ENCODE peak calls at places on chromosome 17, in nine cellular contexts. One of them, this sample, is unnamed.

GRCh38 chr17:29624586-29624985 is 1.9 kb upstream of the CORO6 start:
- DNase-seq in tibial nerve: no peak
- DNase-seq in HCT116: no peak
- DNase-seq in AG04449: no peak
- DNase-seq in tibial artery: no peak
- DNase-seq in adrenal gland: no peak
- DNase-seq in ovary: no peak
- DNase-seq in kidney epithelial cell: no peak
- DNase-seq in breast epithelium: no peak
- DNase-seq in this sample: no peak

GRCh38 chr17:66273391-66273722 is 29.1 kb upstream of the PRKCA start:
- DNase-seq in kidney epithelial cell: no peak
- DNase-seq in AG04449: no peak
- DNase-seq in breast epithelium: no peak
- DNase-seq in tibial artery: no peak
- DNase-seq in HCT116: no peak
- DNase-seq in ovary: no peak
- DNase-seq in adrenal gland: no peak
- DNase-seq in tibial nerve: no peak
- DNase-seq in this sample: no peak

GRCh38 chr17:36937001-36937960 is at the start of gene LHX1:
- DNase-seq in AG04449: no peak
- DNase-seq in breast epithelium: no peak
- DNase-seq in tibial nerve: no peak
- DNase-seq in tibial artery: no peak
- DNase-seq in HCT116: no peak
- DNase-seq in adrenal gland: no peak
- DNase-seq in kidney epithelial cell: no peak
- DNase-seq in ovary: no peak
- DNase-seq in this sample: no peak

GRCh38 chr17:9982159-9982558 is 77.1 kb upstream of the RCVRN start:
- DNase-seq in kidney epithelial cell: no peak
- DNase-seq in AG04449: no peak
- DNase-seq in tibial nerve: no peak
- DNase-seq in adrenal gland: no peak
- DNase-seq in breast epithelium: peak
- DNase-seq in tibial artery: no peak
- DNase-seq in HCT116: peak
- DNase-seq in ovary: no peak
- DNase-seq in this sample: no peak

GRCh38 chr17:1736348-1737281 is 6.1 kb upstream of the SERPINF2 start:
- DNase-seq in AG04449: peak
- DNase-seq in tibial nerve: peak
- DNase-seq in tibial artery: no peak
- DNase-seq in HCT116: no peak
- DNase-seq in kidney epithelial cell: no peak
- DNase-seq in breast epithelium: no peak
- DNase-seq in ovary: peak
- DNase-seq in adrenal gland: peak
- DNase-seq in this sample: peak

GRCh38 chr17:81381632-81382577 is 13.4 kb upstream of the BAHCC1 start:
- DNase-seq in kidney epithelial cell: no peak
- DNase-seq in breast epithelium: no peak
- DNase-seq in ovary: peak
- DNase-seq in AG04449: no peak
- DNase-seq in tibial nerve: no peak
- DNase-seq in HCT116: no peak
- DNase-seq in tibial artery: no peak
- DNase-seq in adrenal gland: no peak
- DNase-seq in this sample: no peak

GRCh38 chr17:62827722-62828498 is 19.8 kb upstream of the MARCHF10 start:
- DNase-seq in breast epithelium: no peak
- DNase-seq in tibial artery: no peak
- DNase-seq in tibial nerve: no peak
- DNase-seq in kidney epithelial cell: no peak
- DNase-seq in HCT116: no peak
- DNase-seq in ovary: no peak
- DNase-seq in adrenal gland: no peak
- DNase-seq in AG04449: no peak
- DNase-seq in this sample: peak

GRCh38 chr17:55402374-55402773 is 19.3 kb downstream of the MMD start:
- DNase-seq in AG04449: no peak
- DNase-seq in HCT116: peak
- DNase-seq in breast epithelium: no peak
- DNase-seq in adrenal gland: no peak
- DNase-seq in ovary: no peak
- DNase-seq in tibial artery: no peak
- DNase-seq in kidney epithelial cell: no peak
- DNase-seq in tibial nerve: no peak
- DNase-seq in this sample: no peak

GRCh38 chr17:142102-142661 is 4.8 kb downstream of the SCGB1C2 start:
- DNase-seq in adrenal gland: peak
- DNase-seq in AG04449: no peak
- DNase-seq in tibial nerve: peak
- DNase-seq in ovary: peak
- DNase-seq in breast epithelium: peak
- DNase-seq in kidney epithelial cell: no peak
- DNase-seq in tibial artery: no peak
- DNase-seq in HCT116: peak
- DNase-seq in this sample: peak

GRCh38 chr17:82866521-82867214 is 26.8 kb upstream of the ZNF750 start:
- DNase-seq in breast epithelium: no peak
- DNase-seq in kidney epithelial cell: no peak
- DNase-seq in ovary: no peak
- DNase-seq in adrenal gland: peak
- DNase-seq in tibial nerve: no peak
- DNase-seq in HCT116: no peak
- DNase-seq in AG04449: no peak
- DNase-seq in tibial artery: no peak
- DNase-seq in this sample: peak

GRCh38 chr17:28950017-28950751 is 1.1 kb downstream of the PHF12 start:
- DNase-seq in kidney epithelial cell: no peak
- DNase-seq in tibial artery: peak
- DNase-seq in tibial nerve: no peak
- DNase-seq in AG04449: no peak
- DNase-seq in ovary: peak
- DNase-seq in HCT116: no peak
- DNase-seq in breast epithelium: peak
- DNase-seq in adrenal gland: peak
- DNase-seq in this sample: peak

GRCh38 chr17:6752068-6752909 is 3.6 kb upstream of the XAF1 start:
- DNase-seq in ovary: peak
- DNase-seq in tibial artery: peak
- DNase-seq in adrenal gland: peak
- DNase-seq in AG04449: peak
- DNase-seq in HCT116: no peak
- DNase-seq in kidney epithelial cell: peak
- DNase-seq in breast epithelium: no peak
- DNase-seq in tibial nerve: peak
- DNase-seq in this sample: peak

GRCh38 chr17:6755281-6755680 is 565 bp upstream of the XAF1 start:
- DNase-seq in breast epithelium: no peak
- DNase-seq in ovary: peak
- DNase-seq in adrenal gland: no peak
- DNase-seq in kidney epithelial cell: no peak
- DNase-seq in tibial nerve: peak
- DNase-seq in tibial artery: peak
- DNase-seq in HCT116: no peak
- DNase-seq in AG04449: no peak
- DNase-seq in this sample: peak

GRCh38 chr17:6753565-6753964 is 2.3 kb upstream of the XAF1 start:
- DNase-seq in AG04449: no peak
- DNase-seq in tibial nerve: no peak
- DNase-seq in HCT116: no peak
- DNase-seq in breast epithelium: no peak
- DNase-seq in kidney epithelial cell: no peak
- DNase-seq in tibial artery: no peak
- DNase-seq in adrenal gland: no peak
- DNase-seq in ovary: no peak
- DNase-seq in this sample: no peak

GRCh38 chr17:6755731-6756184 is at the start of gene XAF1:
- DNase-seq in ovary: peak
- DNase-seq in tibial artery: peak
- DNase-seq in AG04449: no peak
- DNase-seq in adrenal gland: peak
- DNase-seq in kidney epithelial cell: no peak
- DNase-seq in breast epithelium: no peak
- DNase-seq in tibial nerve: peak
- DNase-seq in HCT116: no peak
- DNase-seq in this sample: peak

DNA sequence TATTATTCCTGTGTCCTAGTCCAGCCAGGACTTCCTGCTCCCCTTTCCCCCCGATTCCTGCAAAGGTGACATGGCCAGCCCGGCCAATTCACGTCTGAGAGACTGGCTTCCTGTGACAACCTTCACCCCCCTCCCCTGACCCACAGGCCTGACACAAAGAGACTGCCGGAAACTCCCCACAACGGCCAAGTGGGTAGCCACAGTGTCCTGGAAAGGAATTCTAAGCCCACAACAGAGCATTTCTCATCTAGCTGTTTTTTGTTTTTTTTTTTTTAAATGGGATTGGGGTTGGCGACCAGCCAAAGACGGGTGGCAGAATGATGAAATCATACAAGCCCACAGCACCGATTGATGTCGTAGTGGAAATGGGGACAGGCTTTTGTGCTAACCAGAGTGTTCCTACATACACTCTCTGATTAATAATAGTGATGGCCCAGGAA is 2.8 kb upstream of the XAF1 start:
- DNase-seq in adrenal gland: peak
- DNase-seq in HCT116: no peak
- DNase-seq in breast epithelium: no peak
- DNase-seq in ovary: peak
- DNase-seq in AG04449: peak
- DNase-seq in kidney epithelial cell: peak
- DNase-seq in tibial artery: peak
- DNase-seq in tibial nerve: peak
- DNase-seq in this sample: peak
- H3K4me3 ChIP-seq in adrenal gland: no peak
- H3K4me3 ChIP-seq in HCT116: no peak
- H3K4me3 ChIP-seq in breast epithelium: no peak
- H3K4me3 ChIP-seq in ovary: no peak
- H3K4me3 ChIP-seq in AG04449: peak
- H3K4me3 ChIP-seq in kidney epithelial cell: no peak
- H3K4me3 ChIP-seq in tibial artery: peak
- H3K4me3 ChIP-seq in tibial nerve: no peak
- H3K4me3 ChIP-seq in this sample: peak

GRCh38 chr17:4341616-4341977 is 24.9 kb downstream of the UBE2G1 start:
- DNase-seq in AG04449: no peak
- DNase-seq in tibial artery: no peak
- DNase-seq in kidney epithelial cell: no peak
- DNase-seq in ovary: no peak
- DNase-seq in adrenal gland: no peak
- DNase-seq in HCT116: no peak
- DNase-seq in breast epithelium: no peak
- DNase-seq in tibial nerve: no peak
- DNase-seq in this sample: no peak
- TF ChIP-seq CTCF in AG04449: no peak
- TF ChIP-seq CTCF in tibial artery: no peak
- TF ChIP-seq CTCF in kidney epithelial cell: no peak
- TF ChIP-seq CTCF in ovary: no peak
- TF ChIP-seq CTCF in adrenal gland: no peak
- TF ChIP-seq CTCF in HCT116: no peak
- TF ChIP-seq CTCF in breast epithelium: no peak
- TF ChIP-seq CTCF in tibial nerve: no peak
- TF ChIP-seq CTCF in this sample: no peak

GRCh38 chr17:58328195-58329034 is at the start of gene TSPOAP1:
- DNase-seq in kidney epithelial cell: no peak
- DNase-seq in AG04449: no peak
- DNase-seq in tibial artery: no peak
- DNase-seq in HCT116: no peak
- DNase-seq in tibial nerve: no peak
- DNase-seq in ovary: peak
- DNase-seq in adrenal gland: peak
- DNase-seq in breast epithelium: no peak
- DNase-seq in this sample: no peak
- H3K4me3 ChIP-seq in kidney epithelial cell: no peak
- H3K4me3 ChIP-seq in AG04449: no peak
- H3K4me3 ChIP-seq in tibial artery: no peak
- H3K4me3 ChIP-seq in HCT116: no peak
- H3K4me3 ChIP-seq in tibial nerve: no peak
- H3K4me3 ChIP-seq in ovary: no peak
- H3K4me3 ChIP-seq in adrenal gland: no peak
- H3K4me3 ChIP-seq in breast epithelium: no peak
- H3K4me3 ChIP-seq in this sample: no peak

DNA sequence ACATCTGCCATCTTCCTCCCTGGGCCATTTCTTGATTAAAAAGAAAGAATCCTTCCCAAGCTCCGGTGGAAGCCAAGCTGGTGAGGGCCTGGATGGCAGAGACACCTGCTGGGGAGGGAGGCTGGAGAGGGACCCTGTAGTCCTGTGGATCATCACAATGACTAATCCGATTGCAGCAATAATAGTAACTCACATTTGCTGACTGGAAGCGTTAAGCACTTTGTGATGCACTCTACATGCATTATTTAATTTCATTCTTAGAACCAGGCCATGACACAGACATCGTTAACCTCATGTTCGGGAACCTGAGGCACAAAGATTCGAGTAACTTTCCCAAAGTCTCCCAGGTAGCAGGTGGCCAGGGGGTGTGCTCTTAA is 13.8 kb upstream of the TBX2 start:
- DNase-seq in ovary: no peak
- DNase-seq in HCT116: no peak
- DNase-seq in kidney epithelial cell: no peak
- DNase-seq in AG04449: no peak
- DNase-seq in adrenal gland: no peak
- DNase-seq in tibial artery: no peak
- DNase-seq in tibial nerve: no peak
- DNase-seq in breast epithelium: no peak
- DNase-seq in this sample: no peak
- TF ChIP-seq CTCF in ovary: no peak
- TF ChIP-seq CTCF in HCT116: no peak
- TF ChIP-seq CTCF in kidney epithelial cell: no peak
- TF ChIP-seq CTCF in AG04449: no peak
- TF ChIP-seq CTCF in adrenal gland: no peak
- TF ChIP-seq CTCF in tibial artery: no peak
- TF ChIP-seq CTCF in tibial nerve: no peak
- TF ChIP-seq CTCF in breast epithelium: no peak
- TF ChIP-seq CTCF in this sample: no peak

DNA sequence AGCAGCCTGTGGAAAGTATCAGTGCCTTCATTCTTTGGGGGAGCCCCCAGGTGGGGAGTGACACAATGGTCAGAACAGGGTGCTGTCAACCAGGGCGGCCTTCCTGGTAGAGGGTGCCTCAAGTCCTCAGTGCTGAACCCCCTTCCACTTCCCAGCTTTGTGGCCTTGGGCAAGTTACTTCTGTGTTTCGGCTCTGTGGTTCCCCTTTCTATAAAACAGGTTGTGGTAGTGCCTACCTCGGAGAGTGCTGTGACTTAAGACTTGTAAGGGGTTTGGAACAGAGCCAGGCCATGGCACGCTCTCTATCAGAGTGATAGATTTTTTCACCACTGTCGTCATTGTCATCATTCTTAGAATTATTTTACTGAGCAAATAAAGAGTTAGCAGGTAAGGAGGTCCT is 141.1 kb downstream of the CCDC182 start:
- DNase-seq in adrenal gland: peak
- DNase-seq in tibial nerve: no peak
- DNase-seq in tibial artery: no peak
- DNase-seq in kidney epithelial cell: no peak
- DNase-seq in AG04449: no peak
- DNase-seq in breast epithelium: peak
- DNase-seq in HCT116: no peak
- DNase-seq in ovary: no peak
- DNase-seq in this sample: no peak
- H3K4me3 ChIP-seq in adrenal gland: no peak
- H3K4me3 ChIP-seq in tibial nerve: no peak
- H3K4me3 ChIP-seq in tibial artery: no peak
- H3K4me3 ChIP-seq in kidney epithelial cell: no peak
- H3K4me3 ChIP-seq in AG04449: no peak
- H3K4me3 ChIP-seq in breast epithelium: no peak
- H3K4me3 ChIP-seq in HCT116: no peak
- H3K4me3 ChIP-seq in ovary: no peak
- H3K4me3 ChIP-seq in this sample: no peak

GRCh38 chr17:4247361-4247980 is 16.3 kb downstream of the ANKFY1 start:
- DNase-seq in breast epithelium: no peak
- DNase-seq in tibial nerve: no peak
- DNase-seq in adrenal gland: no peak
- DNase-seq in tibial artery: no peak
- DNase-seq in kidney epithelial cell: no peak
- DNase-seq in ovary: no peak
- DNase-seq in HCT116: no peak
- DNase-seq in AG04449: no peak
- DNase-seq in this sample: no peak
- TF ChIP-seq CTCF in breast epithelium: no peak
- TF ChIP-seq CTCF in tibial nerve: no peak
- TF ChIP-seq CTCF in adrenal gland: no peak
- TF ChIP-seq CTCF in tibial artery: no peak
- TF ChIP-seq CTCF in kidney epithelial cell: no peak
- TF ChIP-seq CTCF in ovary: no peak
- TF ChIP-seq CTCF in HCT116: no peak
- TF ChIP-seq CTCF in AG04449: no peak
- TF ChIP-seq CTCF in this sample: no peak